ENCODE peak calls at places on chromosomes 1 and 21, in five cellular contexts. Q, X, U, F and L are unnamed samples.

GRCh38 chr1:178093150-178093957 is 550 bp upstream of the RASAL2 start:
- DNase-seq in Q (peak), X (peak), U (peak), F (no peak), L (no peak)

GRCh38 chr1:245262876-245263625 is 108.3 kb downstream of the KIF26B start:
- DNase-seq in Q (no peak), X (no peak), U (no peak), F (no peak), L (no peak)

GRCh38 chr21:35202431-35202830 is 153.3 kb upstream of the RUNX1 start:
- DNase-seq in Q (no peak), X (no peak), U (peak), F (no peak), L (no peak)

GRCh38 chr1:19057784-19058475 is 101.5 kb upstream of the IFFO2 start:
- DNase-seq in Q (no peak), X (no peak), U (no peak), F (no peak), L (no peak)

GRCh38 chr1:174219606-174220370 is 60.5 kb downstream of the RABGAP1L start:
- DNase-seq in Q (no peak), X (no peak), U (peak), F (no peak), L (no peak)

GRCh38 chr1:1785666-1786065 is 7.4 kb upstream of the NADK start:
- DNase-seq in Q (no peak), X (no peak), U (no peak), F (no peak), L (no peak)

GRCh38 chr1:200184196-200184595 is 156.7 kb downstream of the NR5A2 start:
- DNase-seq in Q (peak), X (peak), U (peak), F (no peak), L (no peak)

GRCh38 chr1:44805311-44806024 is 1.7 kb downstream of the DYNLT4 start:
- DNase-seq in Q (no peak), X (no peak), U (no peak), F (no peak), L (no peak)

GRCh38 chr1:154419620-154420020 is 14.5 kb downstream of the IL6R start:
- DNase-seq in Q (peak), X (peak), U (peak), F (peak), L (no peak)

GRCh38 chr1:28775121-28775942 is 36.6 kb upstream of the OPRD1 start:
- DNase-seq in Q (no peak), X (peak), U (no peak), F (peak), L (peak)

GRCh38 chr1:204384636-204385354 is 25.1 kb upstream of the PLEKHA6 start:
- DNase-seq in Q (no peak), X (peak), U (peak), F (no peak), L (no peak)

GRCh38 chr1:214460304-214460916 is 91.0 kb downstream of the PTPN14 start:
- DNase-seq in Q (no peak), X (no peak), U (no peak), F (no peak), L (no peak)

GRCh38 chr1:107793896-107794440 is 171.0 kb downstream of the VAV3 start:
- DNase-seq in Q (no peak), X (no peak), U (no peak), F (no peak), L (no peak)

GRCh38 chr1:230284891-230285290 is 141.2 kb downstream of the PGBD5 start:
- DNase-seq in Q (no peak), X (no peak), U (no peak), F (no peak), L (no peak)

GRCh38 chr21:44057960-44058651 is 46.0 kb downstream of the TRAPPC10 start:
- DNase-seq in Q (no peak), X (no peak), U (no peak), F (no peak), L (no peak)

GRCh38 chr1:94633051-94633450 is 91.5 kb upstream of the F3 start:
- DNase-seq in Q (no peak), X (no peak), U (no peak), F (no peak), L (no peak)

GRCh38 chr1:6800728-6801127 is 15.5 kb downstream of the CAMTA1 start:
- DNase-seq in Q (peak), X (no peak), U (no peak), F (no peak), L (no peak)

GRCh38 chr1:8763888-8764287 is 53.6 kb downstream of the RERE start:
- DNase-seq in Q (peak), X (no peak), U (no peak), F (no peak), L (no peak)

GRCh38 chr1:39524591-39525365 is 33.3 kb downstream of the BMP8A start:
- DNase-seq in Q (no peak), X (no peak), U (no peak), F (no peak), L (no peak)

GRCh38 chr1:31814631-31815306 is 1.1 kb downstream of the SPOCD1 start:
- DNase-seq in Q (no peak), X (no peak), U (no peak), F (no peak), L (no peak)

GRCh38 chr1:77265180-77265579 is 16.6 kb upstream of the AK5 start:
- DNase-seq in Q (no peak), X (no peak), U (no peak), F (no peak), L (no peak)

GRCh38 chr1:155185783-155186265 is 12.2 kb downstream of the TRIM46 start:
- DNase-seq in Q (no peak), X (no peak), U (no peak), F (no peak), L (no peak)

GRCh38 chr1:151458936-151459330 is 361 bp downstream of the POGZ start:
- DNase-seq in Q (peak), X (peak), U (peak), F (peak), L (peak)

GRCh38 chr1:87200875-87201638 is 127.6 kb upstream of the LMO4 start:
- DNase-seq in Q (no peak), X (no peak), U (peak), F (no peak), L (no peak)